ENCODE peak calls at places on chromosomes 3 and 15, in four cellular contexts. One of them, this sample, is unnamed. For H3K36me3, the result is how much of the 10 kb centered on the place peaks cover.

GRCh38 chr15:66252411-66253295 is 897 bp downstream of the MEGF11 start:
- DNase-seq in GM23338: peak
- DNase-seq in HCT116: peak
- DNase-seq in SK-N-SH: peak
- DNase-seq in this sample: no peak

GRCh38 chr15:81095690-81096365 is 38.2 kb upstream of the CFAP161 start:
- DNase-seq in HCT116: no peak
- DNase-seq in GM23338: no peak
- DNase-seq in SK-N-SH: no peak
- DNase-seq in this sample: no peak

GRCh38 chr15:72118400-72118978 is at the start of gene SENP8:
- DNase-seq in HCT116: no peak
- DNase-seq in SK-N-SH: peak
- DNase-seq in GM23338: peak
- DNase-seq in this sample: no peak

GRCh38 chr3:113211370-113212154 is at the start of gene BOC:
- DNase-seq in SK-N-SH: peak
- DNase-seq in GM23338: peak
- DNase-seq in HCT116: no peak
- DNase-seq in this sample: no peak

GRCh38 chr3:45043715-45044299 is 17.7 kb downstream of the CLEC3B start:
- DNase-seq in GM23338: no peak
- DNase-seq in HCT116: no peak
- DNase-seq in SK-N-SH: no peak
- DNase-seq in this sample: no peak

GRCh38 chr3:115790759-115791158 is 167.4 kb downstream of the GAP43 start:
- DNase-seq in SK-N-SH: peak
- DNase-seq in HCT116: peak
- DNase-seq in GM23338: no peak
- DNase-seq in this sample: peak

GRCh38 chr3:125202197-125202596 is 10.4 kb downstream of the SLC12A8 start:
- DNase-seq in SK-N-SH: no peak
- DNase-seq in HCT116: no peak
- DNase-seq in GM23338: peak
- DNase-seq in this sample: no peak

GRCh38 chr3:124419303-124419702 is 310.9 kb upstream of the UMPS start:
- DNase-seq in SK-N-SH: no peak
- DNase-seq in HCT116: no peak
- DNase-seq in GM23338: no peak
- DNase-seq in this sample: no peak

GRCh38 chr15:32851619-32852416 is 134.0 kb downstream of the GREM1 start:
- DNase-seq in SK-N-SH: no peak
- DNase-seq in HCT116: no peak
- DNase-seq in GM23338: no peak
- DNase-seq in this sample: no peak

GRCh38 chr3:66971245-66971644 is 26.9 kb upstream of the KBTBD8 start:
- DNase-seq in HCT116: no peak
- DNase-seq in GM23338: no peak
- DNase-seq in SK-N-SH: no peak
- DNase-seq in this sample: no peak

GRCh38 chr3:165196577-165197561 is 685 bp upstream of the SLITRK3 start:
- DNase-seq in GM23338: peak
- DNase-seq in HCT116: no peak
- DNase-seq in SK-N-SH: peak
- DNase-seq in this sample: no peak

GRCh38 chr3:156637480-156638022 is 36.8 kb upstream of the TIPARP start:
- DNase-seq in HCT116: no peak
- DNase-seq in GM23338: no peak
- DNase-seq in SK-N-SH: no peak
- DNase-seq in this sample: no peak

GRCh38 chr15:52857471-52857870 is 67.3 kb upstream of the ONECUT1 start:
- DNase-seq in GM23338: no peak
- DNase-seq in HCT116: no peak
- DNase-seq in SK-N-SH: no peak
- DNase-seq in this sample: no peak

GRCh38 chr3:40042752-40043443 is 233.5 kb downstream of the MYRIP start:
- DNase-seq in GM23338: no peak
- DNase-seq in HCT116: no peak
- DNase-seq in SK-N-SH: no peak
- DNase-seq in this sample: no peak

GRCh38 chr15:36156855-36157521 is 422.4 kb upstream of the CDIN1 start:
- DNase-seq in GM23338: no peak
- DNase-seq in SK-N-SH: no peak
- DNase-seq in HCT116: no peak
- DNase-seq in this sample: no peak

GRCh38 chr3:169456900-169457299 is 206.6 kb downstream of the MECOM start:
- DNase-seq in SK-N-SH: no peak
- DNase-seq in HCT116: no peak
- DNase-seq in GM23338: no peak
- DNase-seq in this sample: no peak

GRCh38 chr3:23079976-23080375 is 123.2 kb upstream of the UBE2E2 start:
- DNase-seq in GM23338: peak
- DNase-seq in HCT116: no peak
- DNase-seq in SK-N-SH: no peak
- DNase-seq in this sample: no peak

GRCh38 chr3:42979044-42979962 is at the start of gene GASK1A:
- DNase-seq in GM23338: peak
- DNase-seq in HCT116: no peak
- DNase-seq in SK-N-SH: peak
- DNase-seq in this sample: no peak

GRCh38 chr3:126558336-126559071 is at the start of gene C3orf22:
- DNase-seq in GM23338: no peak
- DNase-seq in SK-N-SH: peak
- DNase-seq in HCT116: no peak
- DNase-seq in this sample: no peak

GRCh38 chr3:136624894-136625815 is 127.0 kb downstream of the STAG1 start:
- DNase-seq in HCT116: peak
- DNase-seq in SK-N-SH: no peak
- DNase-seq in GM23338: peak
- DNase-seq in this sample: no peak

GRCh38 chr3:136928240-136928639 is 29.5 kb upstream of the IL20RB start:
- DNase-seq in SK-N-SH: no peak
- DNase-seq in HCT116: no peak
- DNase-seq in GM23338: no peak
- DNase-seq in this sample: no peak

GRCh38 chr3:109442531-109442930 is 105.2 kb upstream of the DPPA4 start:
- DNase-seq in GM23338: no peak
- DNase-seq in SK-N-SH: no peak
- DNase-seq in HCT116: no peak
- DNase-seq in this sample: no peak

GRCh38 chr3:13494463-13495350 is 14.6 kb downstream of the HDAC11 start:
- DNase-seq in GM23338: peak
- DNase-seq in SK-N-SH: peak
- DNase-seq in HCT116: no peak
- DNase-seq in this sample: no peak

GRCh38 chr15:98776607-98777281 is 128.4 kb downstream of the IGF1R start:
- DNase-seq in GM23338: no peak
- DNase-seq in HCT116: no peak
- DNase-seq in SK-N-SH: no peak
- DNase-seq in this sample: no peak

GRCh38 chr3:99938270-99938955 is 120.8 kb downstream of the CMSS1 start:
- DNase-seq in GM23338: no peak
- DNase-seq in SK-N-SH: no peak
- DNase-seq in HCT116: no peak
- DNase-seq in this sample: no peak

GRCh38 chr15:40115670-40116093 is 7.0 kb upstream of the BMF start:
- DNase-seq in SK-N-SH: no peak
- DNase-seq in HCT116: no peak
- DNase-seq in GM23338: peak
- DNase-seq in this sample: no peak

GRCh38 chr3:31240894-31241293 is 291.8 kb upstream of the STT3B start:
- DNase-seq in HCT116: no peak
- DNase-seq in SK-N-SH: no peak
- DNase-seq in GM23338: no peak
- DNase-seq in this sample: no peak

GRCh38 chr3:43287514-43287913 is 1.2 kb downstream of the SNRK start:
- DNase-seq in HCT116: no peak
- DNase-seq in GM23338: peak
- DNase-seq in SK-N-SH: no peak
- DNase-seq in this sample: no peak

GRCh38 chr15:51075364-51075763 is 19.3 kb downstream of the TNFAIP8L3 start:
- DNase-seq in SK-N-SH: no peak
- DNase-seq in HCT116: no peak
- DNase-seq in GM23338: no peak
- DNase-seq in this sample: no peak

GRCh38 chr3:46907960-46908293 is 30.4 kb downstream of the PTH1R start:
- DNase-seq in GM23338: no peak
- DNase-seq in SK-N-SH: no peak
- DNase-seq in HCT116: no peak
- DNase-seq in this sample: no peak

GRCh38 chr3:46908986-46909534 is 31.5 kb downstream of the PTH1R start:
- DNase-seq in HCT116: no peak
- DNase-seq in SK-N-SH: no peak
- DNase-seq in GM23338: no peak
- DNase-seq in this sample: no peak

GRCh38 chr3:46907271-46907670 is 29.8 kb downstream of the PTH1R start:
- DNase-seq in SK-N-SH: no peak
- DNase-seq in GM23338: no peak
- DNase-seq in HCT116: no peak
- DNase-seq in this sample: no peak

GRCh38 chr3:46909535-46910161 is 32.1 kb downstream of the PTH1R start:
- DNase-seq in SK-N-SH: peak
- DNase-seq in HCT116: peak
- DNase-seq in GM23338: peak
- DNase-seq in this sample: peak

GRCh38 chr3:46908294-46908985 is 30.9 kb downstream of the PTH1R start:
- DNase-seq in GM23338: no peak
- DNase-seq in HCT116: no peak
- DNase-seq in SK-N-SH: no peak
- DNase-seq in this sample: no peak
- H3K4me3 ChIP-seq in GM23338: no peak
- H3K4me3 ChIP-seq in HCT116: no peak
- H3K4me3 ChIP-seq in SK-N-SH: no peak
- H3K4me3 ChIP-seq in this sample: no peak

GRCh38 chr15:100663550-100664335 is 61.4 kb downstream of the ASB7 start:
- DNase-seq in SK-N-SH: no peak
- DNase-seq in GM23338: no peak
- DNase-seq in HCT116: no peak
- DNase-seq in this sample: no peak
- TF ChIP-seq REST in SK-N-SH: no peak
- TF ChIP-seq REST in GM23338: no peak
- TF ChIP-seq REST in HCT116: no peak
- TF ChIP-seq REST in this sample: no peak

GRCh38 chr3:138060792-138061191 is 50.8 kb downstream of the CLDN18 start:
- DNase-seq in HCT116: no peak
- DNase-seq in GM23338: no peak
- DNase-seq in SK-N-SH: no peak
- DNase-seq in this sample: no peak

GRCh38 chr3:138059261-138059660 is 49.3 kb downstream of the CLDN18 start:
- DNase-seq in GM23338: no peak
- DNase-seq in SK-N-SH: no peak
- DNase-seq in HCT116: no peak
- DNase-seq in this sample: no peak

GRCh38 chr3:138063416-138063815 is 52.0 kb downstream of the DZIP1L start:
- DNase-seq in SK-N-SH: no peak
- DNase-seq in HCT116: no peak
- DNase-seq in GM23338: peak
- DNase-seq in this sample: no peak

GRCh38 chr3:138062626-138063025 is 52.7 kb downstream of the CLDN18 start:
- DNase-seq in HCT116: no peak
- DNase-seq in GM23338: no peak
- DNase-seq in SK-N-SH: no peak
- DNase-seq in this sample: no peak

GRCh38 chr3:138062037-138062436 is 52.1 kb downstream of the CLDN18 start:
- DNase-seq in HCT116: no peak
- DNase-seq in SK-N-SH: no peak
- DNase-seq in GM23338: no peak
- DNase-seq in this sample: no peak
- H3K36me3 ChIP-seq in HCT116: under half
- H3K36me3 ChIP-seq in SK-N-SH: under half
- H3K36me3 ChIP-seq in GM23338: under half
- H3K36me3 ChIP-seq in this sample: under half

GRCh38 chr3:36709281-36709680 is 55.1 kb downstream of the DCLK3 start:
- DNase-seq in GM23338: no peak
- DNase-seq in SK-N-SH: no peak
- DNase-seq in HCT116: no peak
- DNase-seq in this sample: no peak
- H3K4me3 ChIP-seq in GM23338: no peak
- H3K4me3 ChIP-seq in SK-N-SH: no peak
- H3K4me3 ChIP-seq in HCT116: no peak
- H3K4me3 ChIP-seq in this sample: no peak

GRCh38 chr3:72306800-72307341 is 521.9 kb upstream of the PROK2 start:
- DNase-seq in HCT116: no peak
- DNase-seq in SK-N-SH: peak
- DNase-seq in GM23338: peak
- DNase-seq in this sample: no peak
- TF ChIP-seq REST in HCT116: no peak
- TF ChIP-seq REST in SK-N-SH: no peak
- TF ChIP-seq REST in GM23338: no peak
- TF ChIP-seq REST in this sample: no peak

This sample was measured in Panc1.